ENCODE peak calls at places on chromosomes 12 and 14, in eight cellular contexts. N is AG04449; P is stimulated activated CD8-positive, alpha-beta memory T cell treated with anti-CD3 and anti-CD28 coated beads, Interleukin-15, amount 100 ng/mL, for 1 hour; H is NCI-H1092 treated with DMSO at 0.1 percent for 48 hours; D is mesothelial cell of epicardium; V is stromal cell of bone marrow; Q is upper lobe of left lung; B is EL. A is an unnamed sample.

GRCh38 chr12:14769462-14769836 is 33.8 kb downstream of the WBP11 start:
- DNase-seq in N (no peak), B (no peak), D (no peak), P (no peak), Q (peak; percentile 53), V (no peak), H (no peak), A (no peak)

GRCh38 chr12:75812341-75813018 is 219.1 kb downstream of the PHLDA1 start:
- DNase-seq in V (peak; percentile 88), D (no peak), N (peak; percentile 54), Q (no peak), H (peak; percentile 61), B (peak; percentile 54), P (no peak), A (no peak)

GRCh38 chr14:72664651-72665050 is 229.2 kb downstream of the DPF3 start:
- DNase-seq in Q (no peak), D (no peak), V (no peak), H (no peak), B (peak; percentile 35), P (no peak), N (no peak), A (no peak)

GRCh38 chr12:131942671-131943070 is 7.1 kb upstream of the EP400 start:
- DNase-seq in H (no peak), P (no peak), Q (no peak), D (no peak), N (no peak), V (no peak), B (no peak), A (no peak)

GRCh38 chr14:63204407-63205280 is at the start of gene RHOJ:
- DNase-seq in B (peak; percentile 37), N (no peak), P (no peak), D (no peak), V (no peak), H (peak; percentile 83), Q (peak; percentile 3), A (peak; percentile 22)

GRCh38 chr12:905273-906076 is 44.0 kb downstream of the RAD52 start:
- DNase-seq in V (no peak), D (no peak), Q (no peak), P (no peak), H (no peak), B (no peak), N (no peak), A (no peak)

GRCh38 chr14:50675597-50675996 is 7.5 kb upstream of the SAV1 start:
- DNase-seq in P (no peak), Q (no peak), H (no peak), D (no peak), N (no peak), B (peak; percentile 82), V (no peak), A (peak; percentile 13)

GRCh38 chr14:20215196-20215595 is 8.3 kb upstream of the OR11H6 start:
- DNase-seq in B (peak; percentile 4), P (no peak), H (no peak), D (no peak), Q (no peak), N (no peak), V (peak; percentile 13), A (no peak)

GRCh38 chr14:31386271-31386670 is 34.1 kb downstream of the HEATR5A start:
- DNase-seq in Q (no peak), P (no peak), N (no peak), H (no peak), V (no peak), D (no peak), B (no peak), A (no peak)

GRCh38 chr14:89243286-89243685 is 173.7 kb downstream of the FOXN3 start:
- DNase-seq in N (no peak), Q (no peak), P (no peak), V (no peak), H (no peak), B (no peak), D (no peak), A (no peak)

GRCh38 chr12:56151672-56152131 is 685 bp upstream of the MYL6B start:
- DNase-seq in Q (no peak), N (no peak), B (peak; percentile 27), P (peak; percentile 49), D (no peak), H (peak; percentile 56), V (no peak), A (no peak)

GRCh38 chr12:114681149-114681849 is 2.7 kb downstream of the TBX3 start:
- DNase-seq in H (no peak), N (no peak), D (no peak), B (peak; percentile 50), V (no peak), Q (no peak), P (no peak), A (no peak)

GRCh38 chr12:58583956-58584355 is 336.3 kb downstream of the LRIG3 start:
- DNase-seq in D (no peak), N (no peak), V (no peak), P (no peak), B (no peak), H (no peak), Q (no peak), A (peak; percentile 45)

GRCh38 chr12:56159482-56160105 is 1.4 kb downstream of the MYL6 start:
- DNase-seq in Q (no peak), N (no peak), V (no peak), D (no peak), B (peak; percentile 9), H (no peak), P (no peak), A (no peak)

GRCh38 chr14:60753264-60754126 is 18.9 kb downstream of the MNAT1 start:
- DNase-seq in B (no peak), Q (no peak), D (no peak), H (no peak), P (peak; percentile 13), N (no peak), V (no peak), A (no peak)

GRCh38 chr12:27424631-27425230 is 21.8 kb upstream of the SMCO2 start:
- DNase-seq in N (peak; percentile 31), B (peak; percentile 44), H (no peak), D (no peak), Q (no peak), P (no peak), V (peak; percentile 71), A (peak; percentile 71)

GRCh38 chr12:49909826-49910225 is 6.1 kb upstream of the FAIM2 start:
- DNase-seq in P (no peak), V (no peak), Q (peak; percentile 46), D (no peak), H (no peak), N (no peak), B (peak; percentile 23), A (no peak)

GRCh38 chr14:23149745-23150144 is 30.7 kb upstream of the CEBPE start:
- DNase-seq in Q (no peak), V (no peak), B (no peak), P (no peak), N (no peak), H (no peak), D (no peak), A (no peak)

GRCh38 chr12:55780695-55781094 is 36.8 kb downstream of the SARNP start:
- DNase-seq in P (no peak), D (no peak), B (peak; percentile 31), V (no peak), N (peak; percentile 7), Q (no peak), H (no peak), A (no peak)

GRCh38 chr12:43151406-43152080 is 400.5 kb downstream of the ADAMTS20 start:
- DNase-seq in V (peak; percentile 26), H (no peak), N (peak; percentile 63), Q (no peak), P (no peak), B (peak; percentile 77), D (no peak), A (no peak)

A was measured in A172.